ENCODE peak calls at places on chromosome 16, in ten cellular contexts. One of them, this sample, is unnamed.

GRCh38 chr16:9598731-9599083 is 507.3 kb downstream of the HAPSTR1 start:
- DNase-seq in AML-193: no peak
- DNase-seq in stimulated activated CD4-positive, alpha-beta T cell treated with anti-CD3 and anti-CD28 coated beads, Interleukin-4, amount 100 ng/mL, for 1 hour: no peak
- DNase-seq in CD8-positive, alpha-beta memory T cell: no peak
- DNase-seq in heart right ventricle: no peak
- DNase-seq in posterior vena cava: no peak
- DNase-seq in HFFc6: no peak
- DNase-seq in activated CD8-positive, alpha-beta T cell treated with anti-CD3 and anti-CD28 coated beads, Interleukin-2, amount 10 ng/mL, durations not matched to agents 7 days and 5 days: no peak
- DNase-seq in amygdala: no peak
- DNase-seq in activated naive CD8-positive, alpha-beta T cell treated with anti-CD3 and anti-CD28 coated beads, Interleukin-2, amount 10 ng/mL, durations not matched to agents 7 days and 5 days: no peak
- DNase-seq in this sample: no peak

GRCh38 chr16:75233611-75233938 is 14.8 kb downstream of the CTRB1 start:
- DNase-seq in AML-193: no peak
- DNase-seq in stimulated activated CD4-positive, alpha-beta T cell treated with anti-CD3 and anti-CD28 coated beads, Interleukin-4, amount 100 ng/mL, for 1 hour: no peak
- DNase-seq in CD8-positive, alpha-beta memory T cell: no peak
- DNase-seq in heart right ventricle: peak
- DNase-seq in posterior vena cava: no peak
- DNase-seq in HFFc6: no peak
- DNase-seq in activated CD8-positive, alpha-beta T cell treated with anti-CD3 and anti-CD28 coated beads, Interleukin-2, amount 10 ng/mL, durations not matched to agents 7 days and 5 days: no peak
- DNase-seq in amygdala: no peak
- DNase-seq in activated naive CD8-positive, alpha-beta T cell treated with anti-CD3 and anti-CD28 coated beads, Interleukin-2, amount 10 ng/mL, durations not matched to agents 7 days and 5 days: no peak
- DNase-seq in this sample: no peak

GRCh38 chr16:81545470-81546175 is 101.0 kb downstream of the CMIP start:
- DNase-seq in AML-193: no peak
- DNase-seq in stimulated activated CD4-positive, alpha-beta T cell treated with anti-CD3 and anti-CD28 coated beads, Interleukin-4, amount 100 ng/mL, for 1 hour: no peak
- DNase-seq in CD8-positive, alpha-beta memory T cell: no peak
- DNase-seq in heart right ventricle: no peak
- DNase-seq in posterior vena cava: peak
- DNase-seq in HFFc6: no peak
- DNase-seq in activated CD8-positive, alpha-beta T cell treated with anti-CD3 and anti-CD28 coated beads, Interleukin-2, amount 10 ng/mL, durations not matched to agents 7 days and 5 days: no peak
- DNase-seq in amygdala: no peak
- DNase-seq in activated naive CD8-positive, alpha-beta T cell treated with anti-CD3 and anti-CD28 coated beads, Interleukin-2, amount 10 ng/mL, durations not matched to agents 7 days and 5 days: no peak
- DNase-seq in this sample: no peak

GRCh38 chr16:86566966-86567700 is 504 bp downstream of the FOXC2 start:
- DNase-seq in AML-193: no peak
- DNase-seq in stimulated activated CD4-positive, alpha-beta T cell treated with anti-CD3 and anti-CD28 coated beads, Interleukin-4, amount 100 ng/mL, for 1 hour: no peak
- DNase-seq in CD8-positive, alpha-beta memory T cell: no peak
- DNase-seq in heart right ventricle: peak
- DNase-seq in posterior vena cava: peak
- DNase-seq in HFFc6: no peak
- DNase-seq in activated CD8-positive, alpha-beta T cell treated with anti-CD3 and anti-CD28 coated beads, Interleukin-2, amount 10 ng/mL, durations not matched to agents 7 days and 5 days: no peak
- DNase-seq in amygdala: no peak
- DNase-seq in activated naive CD8-positive, alpha-beta T cell treated with anti-CD3 and anti-CD28 coated beads, Interleukin-2, amount 10 ng/mL, durations not matched to agents 7 days and 5 days: peak
- DNase-seq in this sample: peak

GRCh38 chr16:85651822-85652430 is 36.8 kb downstream of the GINS2 start:
- DNase-seq in AML-193: no peak
- DNase-seq in stimulated activated CD4-positive, alpha-beta T cell treated with anti-CD3 and anti-CD28 coated beads, Interleukin-4, amount 100 ng/mL, for 1 hour: no peak
- DNase-seq in CD8-positive, alpha-beta memory T cell: no peak
- DNase-seq in heart right ventricle: peak
- DNase-seq in posterior vena cava: no peak
- DNase-seq in HFFc6: no peak
- DNase-seq in activated CD8-positive, alpha-beta T cell treated with anti-CD3 and anti-CD28 coated beads, Interleukin-2, amount 10 ng/mL, durations not matched to agents 7 days and 5 days: no peak
- DNase-seq in amygdala: no peak
- DNase-seq in activated naive CD8-positive, alpha-beta T cell treated with anti-CD3 and anti-CD28 coated beads, Interleukin-2, amount 10 ng/mL, durations not matched to agents 7 days and 5 days: no peak
- DNase-seq in this sample: no peak

GRCh38 chr16:15972046-15972868 is 22.8 kb downstream of the ABCC1 start:
- DNase-seq in AML-193: no peak
- DNase-seq in stimulated activated CD4-positive, alpha-beta T cell treated with anti-CD3 and anti-CD28 coated beads, Interleukin-4, amount 100 ng/mL, for 1 hour: no peak
- DNase-seq in CD8-positive, alpha-beta memory T cell: no peak
- DNase-seq in heart right ventricle: no peak
- DNase-seq in posterior vena cava: no peak
- DNase-seq in HFFc6: peak
- DNase-seq in activated CD8-positive, alpha-beta T cell treated with anti-CD3 and anti-CD28 coated beads, Interleukin-2, amount 10 ng/mL, durations not matched to agents 7 days and 5 days: no peak
- DNase-seq in amygdala: no peak
- DNase-seq in activated naive CD8-positive, alpha-beta T cell treated with anti-CD3 and anti-CD28 coated beads, Interleukin-2, amount 10 ng/mL, durations not matched to agents 7 days and 5 days: no peak
- DNase-seq in this sample: peak

GRCh38 chr16:24839347-24839972 is 6.3 kb upstream of the SLC5A11 start:
- DNase-seq in AML-193: no peak
- DNase-seq in stimulated activated CD4-positive, alpha-beta T cell treated with anti-CD3 and anti-CD28 coated beads, Interleukin-4, amount 100 ng/mL, for 1 hour: no peak
- DNase-seq in CD8-positive, alpha-beta memory T cell: no peak
- DNase-seq in heart right ventricle: no peak
- DNase-seq in posterior vena cava: no peak
- DNase-seq in HFFc6: no peak
- DNase-seq in activated CD8-positive, alpha-beta T cell treated with anti-CD3 and anti-CD28 coated beads, Interleukin-2, amount 10 ng/mL, durations not matched to agents 7 days and 5 days: no peak
- DNase-seq in amygdala: no peak
- DNase-seq in activated naive CD8-positive, alpha-beta T cell treated with anti-CD3 and anti-CD28 coated beads, Interleukin-2, amount 10 ng/mL, durations not matched to agents 7 days and 5 days: no peak
- DNase-seq in this sample: no peak

GRCh38 chr16:83059237-83059636 is 432.5 kb downstream of the CDH13 start:
- DNase-seq in AML-193: no peak
- DNase-seq in stimulated activated CD4-positive, alpha-beta T cell treated with anti-CD3 and anti-CD28 coated beads, Interleukin-4, amount 100 ng/mL, for 1 hour: no peak
- DNase-seq in CD8-positive, alpha-beta memory T cell: no peak
- DNase-seq in heart right ventricle: no peak
- DNase-seq in posterior vena cava: no peak
- DNase-seq in HFFc6: no peak
- DNase-seq in activated CD8-positive, alpha-beta T cell treated with anti-CD3 and anti-CD28 coated beads, Interleukin-2, amount 10 ng/mL, durations not matched to agents 7 days and 5 days: no peak
- DNase-seq in amygdala: no peak
- DNase-seq in activated naive CD8-positive, alpha-beta T cell treated with anti-CD3 and anti-CD28 coated beads, Interleukin-2, amount 10 ng/mL, durations not matched to agents 7 days and 5 days: no peak
- DNase-seq in this sample: no peak

GRCh38 chr16:51095114-51095872 is 55.8 kb downstream of the SALL1 start:
- DNase-seq in AML-193: no peak
- DNase-seq in stimulated activated CD4-positive, alpha-beta T cell treated with anti-CD3 and anti-CD28 coated beads, Interleukin-4, amount 100 ng/mL, for 1 hour: no peak
- DNase-seq in CD8-positive, alpha-beta memory T cell: no peak
- DNase-seq in heart right ventricle: no peak
- DNase-seq in posterior vena cava: no peak
- DNase-seq in HFFc6: no peak
- DNase-seq in activated CD8-positive, alpha-beta T cell treated with anti-CD3 and anti-CD28 coated beads, Interleukin-2, amount 10 ng/mL, durations not matched to agents 7 days and 5 days: no peak
- DNase-seq in amygdala: no peak
- DNase-seq in activated naive CD8-positive, alpha-beta T cell treated with anti-CD3 and anti-CD28 coated beads, Interleukin-2, amount 10 ng/mL, durations not matched to agents 7 days and 5 days: no peak
- DNase-seq in this sample: no peak

GRCh38 chr16:12318661-12319463 is 342.3 kb downstream of the SNX29 start:
- DNase-seq in AML-193: no peak
- DNase-seq in stimulated activated CD4-positive, alpha-beta T cell treated with anti-CD3 and anti-CD28 coated beads, Interleukin-4, amount 100 ng/mL, for 1 hour: no peak
- DNase-seq in CD8-positive, alpha-beta memory T cell: no peak
- DNase-seq in heart right ventricle: no peak
- DNase-seq in posterior vena cava: peak
- DNase-seq in HFFc6: no peak
- DNase-seq in activated CD8-positive, alpha-beta T cell treated with anti-CD3 and anti-CD28 coated beads, Interleukin-2, amount 10 ng/mL, durations not matched to agents 7 days and 5 days: no peak
- DNase-seq in amygdala: no peak
- DNase-seq in activated naive CD8-positive, alpha-beta T cell treated with anti-CD3 and anti-CD28 coated beads, Interleukin-2, amount 10 ng/mL, durations not matched to agents 7 days and 5 days: no peak
- DNase-seq in this sample: peak

GRCh38 chr16:23146877-23147601 is 2.2 kb downstream of the USP31 start:
- DNase-seq in AML-193: no peak
- DNase-seq in stimulated activated CD4-positive, alpha-beta T cell treated with anti-CD3 and anti-CD28 coated beads, Interleukin-4, amount 100 ng/mL, for 1 hour: no peak
- DNase-seq in CD8-positive, alpha-beta memory T cell: no peak
- DNase-seq in heart right ventricle: no peak
- DNase-seq in posterior vena cava: no peak
- DNase-seq in HFFc6: no peak
- DNase-seq in activated CD8-positive, alpha-beta T cell treated with anti-CD3 and anti-CD28 coated beads, Interleukin-2, amount 10 ng/mL, durations not matched to agents 7 days and 5 days: no peak
- DNase-seq in amygdala: no peak
- DNase-seq in activated naive CD8-positive, alpha-beta T cell treated with anti-CD3 and anti-CD28 coated beads, Interleukin-2, amount 10 ng/mL, durations not matched to agents 7 days and 5 days: no peak
- DNase-seq in this sample: no peak

GRCh38 chr16:54447606-54448440 is 161.2 kb upstream of the IRX3 start:
- DNase-seq in AML-193: no peak
- DNase-seq in stimulated activated CD4-positive, alpha-beta T cell treated with anti-CD3 and anti-CD28 coated beads, Interleukin-4, amount 100 ng/mL, for 1 hour: no peak
- DNase-seq in CD8-positive, alpha-beta memory T cell: no peak
- DNase-seq in heart right ventricle: no peak
- DNase-seq in posterior vena cava: no peak
- DNase-seq in HFFc6: peak
- DNase-seq in activated CD8-positive, alpha-beta T cell treated with anti-CD3 and anti-CD28 coated beads, Interleukin-2, amount 10 ng/mL, durations not matched to agents 7 days and 5 days: no peak
- DNase-seq in amygdala: no peak
- DNase-seq in activated naive CD8-positive, alpha-beta T cell treated with anti-CD3 and anti-CD28 coated beads, Interleukin-2, amount 10 ng/mL, durations not matched to agents 7 days and 5 days: no peak
- DNase-seq in this sample: peak

GRCh38 chr16:86508947-86509758 is 1.2 kb upstream of the FOXF1 start:
- DNase-seq in AML-193: no peak
- DNase-seq in stimulated activated CD4-positive, alpha-beta T cell treated with anti-CD3 and anti-CD28 coated beads, Interleukin-4, amount 100 ng/mL, for 1 hour: no peak
- DNase-seq in CD8-positive, alpha-beta memory T cell: no peak
- DNase-seq in heart right ventricle: peak
- DNase-seq in posterior vena cava: peak
- DNase-seq in HFFc6: peak
- DNase-seq in activated CD8-positive, alpha-beta T cell treated with anti-CD3 and anti-CD28 coated beads, Interleukin-2, amount 10 ng/mL, durations not matched to agents 7 days and 5 days: no peak
- DNase-seq in amygdala: no peak
- DNase-seq in activated naive CD8-positive, alpha-beta T cell treated with anti-CD3 and anti-CD28 coated beads, Interleukin-2, amount 10 ng/mL, durations not matched to agents 7 days and 5 days: peak
- DNase-seq in this sample: peak

GRCh38 chr16:12059216-12059769 is 82.8 kb downstream of the SNX29 start:
- DNase-seq in AML-193: no peak
- DNase-seq in stimulated activated CD4-positive, alpha-beta T cell treated with anti-CD3 and anti-CD28 coated beads, Interleukin-4, amount 100 ng/mL, for 1 hour: no peak
- DNase-seq in CD8-positive, alpha-beta memory T cell: no peak
- DNase-seq in heart right ventricle: peak
- DNase-seq in posterior vena cava: peak
- DNase-seq in HFFc6: no peak
- DNase-seq in activated CD8-positive, alpha-beta T cell treated with anti-CD3 and anti-CD28 coated beads, Interleukin-2, amount 10 ng/mL, durations not matched to agents 7 days and 5 days: no peak
- DNase-seq in amygdala: no peak
- DNase-seq in activated naive CD8-positive, alpha-beta T cell treated with anti-CD3 and anti-CD28 coated beads, Interleukin-2, amount 10 ng/mL, durations not matched to agents 7 days and 5 days: no peak
- DNase-seq in this sample: no peak

GRCh38 chr16:47387026-47387734 is 73.7 kb downstream of the ITFG1 start:
- DNase-seq in AML-193: no peak
- DNase-seq in stimulated activated CD4-positive, alpha-beta T cell treated with anti-CD3 and anti-CD28 coated beads, Interleukin-4, amount 100 ng/mL, for 1 hour: no peak
- DNase-seq in CD8-positive, alpha-beta memory T cell: no peak
- DNase-seq in heart right ventricle: no peak
- DNase-seq in posterior vena cava: no peak
- DNase-seq in HFFc6: no peak
- DNase-seq in activated CD8-positive, alpha-beta T cell treated with anti-CD3 and anti-CD28 coated beads, Interleukin-2, amount 10 ng/mL, durations not matched to agents 7 days and 5 days: no peak
- DNase-seq in amygdala: no peak
- DNase-seq in activated naive CD8-positive, alpha-beta T cell treated with anti-CD3 and anti-CD28 coated beads, Interleukin-2, amount 10 ng/mL, durations not matched to agents 7 days and 5 days: no peak
- DNase-seq in this sample: no peak

GRCh38 chr16:86718118-86718517 is 139.8 kb downstream of the FOXL1 start:
- DNase-seq in AML-193: no peak
- DNase-seq in stimulated activated CD4-positive, alpha-beta T cell treated with anti-CD3 and anti-CD28 coated beads, Interleukin-4, amount 100 ng/mL, for 1 hour: no peak
- DNase-seq in CD8-positive, alpha-beta memory T cell: no peak
- DNase-seq in heart right ventricle: no peak
- DNase-seq in posterior vena cava: no peak
- DNase-seq in HFFc6: no peak
- DNase-seq in activated CD8-positive, alpha-beta T cell treated with anti-CD3 and anti-CD28 coated beads, Interleukin-2, amount 10 ng/mL, durations not matched to agents 7 days and 5 days: no peak
- DNase-seq in amygdala: no peak
- DNase-seq in activated naive CD8-positive, alpha-beta T cell treated with anti-CD3 and anti-CD28 coated beads, Interleukin-2, amount 10 ng/mL, durations not matched to agents 7 days and 5 days: no peak
- DNase-seq in this sample: no peak

GRCh38 chr16:72415379-72415778 is 243.4 kb upstream of the PMFBP1 start:
- DNase-seq in AML-193: no peak
- DNase-seq in stimulated activated CD4-positive, alpha-beta T cell treated with anti-CD3 and anti-CD28 coated beads, Interleukin-4, amount 100 ng/mL, for 1 hour: no peak
- DNase-seq in CD8-positive, alpha-beta memory T cell: no peak
- DNase-seq in heart right ventricle: no peak
- DNase-seq in posterior vena cava: no peak
- DNase-seq in HFFc6: no peak
- DNase-seq in activated CD8-positive, alpha-beta T cell treated with anti-CD3 and anti-CD28 coated beads, Interleukin-2, amount 10 ng/mL, durations not matched to agents 7 days and 5 days: no peak
- DNase-seq in amygdala: no peak
- DNase-seq in activated naive CD8-positive, alpha-beta T cell treated with anti-CD3 and anti-CD28 coated beads, Interleukin-2, amount 10 ng/mL, durations not matched to agents 7 days and 5 days: no peak
- DNase-seq in this sample: no peak

GRCh38 chr16:1010266-1010665 is 28.7 kb downstream of the SOX8 start:
- DNase-seq in AML-193: no peak
- DNase-seq in stimulated activated CD4-positive, alpha-beta T cell treated with anti-CD3 and anti-CD28 coated beads, Interleukin-4, amount 100 ng/mL, for 1 hour: no peak
- DNase-seq in CD8-positive, alpha-beta memory T cell: no peak
- DNase-seq in heart right ventricle: no peak
- DNase-seq in posterior vena cava: no peak
- DNase-seq in HFFc6: no peak
- DNase-seq in activated CD8-positive, alpha-beta T cell treated with anti-CD3 and anti-CD28 coated beads, Interleukin-2, amount 10 ng/mL, durations not matched to agents 7 days and 5 days: no peak
- DNase-seq in amygdala: no peak
- DNase-seq in activated naive CD8-positive, alpha-beta T cell treated with anti-CD3 and anti-CD28 coated beads, Interleukin-2, amount 10 ng/mL, durations not matched to agents 7 days and 5 days: no peak
- DNase-seq in this sample: no peak

GRCh38 chr16:1407749-1408148 is 6.8 kb downstream of the UNKL start:
- DNase-seq in AML-193: no peak
- DNase-seq in stimulated activated CD4-positive, alpha-beta T cell treated with anti-CD3 and anti-CD28 coated beads, Interleukin-4, amount 100 ng/mL, for 1 hour: no peak
- DNase-seq in CD8-positive, alpha-beta memory T cell: no peak
- DNase-seq in heart right ventricle: no peak
- DNase-seq in posterior vena cava: peak
- DNase-seq in HFFc6: no peak
- DNase-seq in activated CD8-positive, alpha-beta T cell treated with anti-CD3 and anti-CD28 coated beads, Interleukin-2, amount 10 ng/mL, durations not matched to agents 7 days and 5 days: no peak
- DNase-seq in amygdala: no peak
- DNase-seq in activated naive CD8-positive, alpha-beta T cell treated with anti-CD3 and anti-CD28 coated beads, Interleukin-2, amount 10 ng/mL, durations not matched to agents 7 days and 5 days: no peak
- DNase-seq in this sample: no peak

GRCh38 chr16:30666681-30667080 is 8.4 kb downstream of the FBRS start:
- DNase-seq in AML-193: no peak
- DNase-seq in stimulated activated CD4-positive, alpha-beta T cell treated with anti-CD3 and anti-CD28 coated beads, Interleukin-4, amount 100 ng/mL, for 1 hour: no peak
- DNase-seq in CD8-positive, alpha-beta memory T cell: no peak
- DNase-seq in heart right ventricle: no peak
- DNase-seq in posterior vena cava: no peak
- DNase-seq in HFFc6: no peak
- DNase-seq in activated CD8-positive, alpha-beta T cell treated with anti-CD3 and anti-CD28 coated beads, Interleukin-2, amount 10 ng/mL, durations not matched to agents 7 days and 5 days: no peak
- DNase-seq in amygdala: no peak
- DNase-seq in activated naive CD8-positive, alpha-beta T cell treated with anti-CD3 and anti-CD28 coated beads, Interleukin-2, amount 10 ng/mL, durations not matched to agents 7 days and 5 days: no peak
- DNase-seq in this sample: no peak

GRCh38 chr16:29826342-29826695 is 6.1 kb downstream of the MVP start:
- DNase-seq in AML-193: no peak
- DNase-seq in stimulated activated CD4-positive, alpha-beta T cell treated with anti-CD3 and anti-CD28 coated beads, Interleukin-4, amount 100 ng/mL, for 1 hour: no peak
- DNase-seq in CD8-positive, alpha-beta memory T cell: no peak
- DNase-seq in heart right ventricle: no peak
- DNase-seq in posterior vena cava: no peak
- DNase-seq in HFFc6: no peak
- DNase-seq in activated CD8-positive, alpha-beta T cell treated with anti-CD3 and anti-CD28 coated beads, Interleukin-2, amount 10 ng/mL, durations not matched to agents 7 days and 5 days: no peak
- DNase-seq in amygdala: no peak
- DNase-seq in activated naive CD8-positive, alpha-beta T cell treated with anti-CD3 and anti-CD28 coated beads, Interleukin-2, amount 10 ng/mL, durations not matched to agents 7 days and 5 days: no peak
- DNase-seq in this sample: no peak

GRCh38 chr16:67516296-67517177 is 12.1 kb upstream of the RIPOR1 start:
- DNase-seq in AML-193: no peak
- DNase-seq in stimulated activated CD4-positive, alpha-beta T cell treated with anti-CD3 and anti-CD28 coated beads, Interleukin-4, amount 100 ng/mL, for 1 hour: no peak
- DNase-seq in CD8-positive, alpha-beta memory T cell: no peak
- DNase-seq in heart right ventricle: no peak
- DNase-seq in posterior vena cava: no peak
- DNase-seq in HFFc6: peak
- DNase-seq in activated CD8-positive, alpha-beta T cell treated with anti-CD3 and anti-CD28 coated beads, Interleukin-2, amount 10 ng/mL, durations not matched to agents 7 days and 5 days: no peak
- DNase-seq in amygdala: no peak
- DNase-seq in activated naive CD8-positive, alpha-beta T cell treated with anti-CD3 and anti-CD28 coated beads, Interleukin-2, amount 10 ng/mL, durations not matched to agents 7 days and 5 days: no peak
- DNase-seq in this sample: peak

GRCh38 chr16:27761816-27762215 is 211.9 kb downstream of the KATNIP start:
- DNase-seq in AML-193: no peak
- DNase-seq in stimulated activated CD4-positive, alpha-beta T cell treated with anti-CD3 and anti-CD28 coated beads, Interleukin-4, amount 100 ng/mL, for 1 hour: no peak
- DNase-seq in CD8-positive, alpha-beta memory T cell: no peak
- DNase-seq in heart right ventricle: no peak
- DNase-seq in posterior vena cava: no peak
- DNase-seq in HFFc6: no peak
- DNase-seq in activated CD8-positive, alpha-beta T cell treated with anti-CD3 and anti-CD28 coated beads, Interleukin-2, amount 10 ng/mL, durations not matched to agents 7 days and 5 days: no peak
- DNase-seq in amygdala: no peak
- DNase-seq in activated naive CD8-positive, alpha-beta T cell treated with anti-CD3 and anti-CD28 coated beads, Interleukin-2, amount 10 ng/mL, durations not matched to agents 7 days and 5 days: no peak
- DNase-seq in this sample: no peak